ENCODE peak calls at places on chromosome 6, in ten cellular contexts. One of them, this sample, is unnamed.

GRCh38 chr6:41040911-41041536 is 1.2 kb upstream of the TSPO2 start:
- DNase-seq in AG10803: no peak
- DNase-seq in OCI-LY7: no peak
- DNase-seq in cardiac muscle cell: no peak
- DNase-seq in thoracic aorta: no peak
- DNase-seq in A549: no peak
- DNase-seq in HFF-Myc: no peak
- DNase-seq in heart right ventricle: no peak
- DNase-seq in HCT116: no peak
- DNase-seq in dorsolateral prefrontal cortex: no peak
- DNase-seq in this sample: no peak

GRCh38 chr6:82842721-82843120 is 222.9 kb downstream of the UBE3D start:
- DNase-seq in heart right ventricle: no peak
- DNase-seq in AG10803: peak
- DNase-seq in cardiac muscle cell: no peak
- DNase-seq in HFF-Myc: peak
- DNase-seq in dorsolateral prefrontal cortex: no peak
- DNase-seq in thoracic aorta: no peak
- DNase-seq in OCI-LY7: no peak
- DNase-seq in HCT116: no peak
- DNase-seq in A549: no peak
- DNase-seq in this sample: no peak

GRCh38 chr6:62891065-62891647 is 320.1 kb upstream of the FKBP1C start:
- DNase-seq in AG10803: peak
- DNase-seq in A549: no peak
- DNase-seq in dorsolateral prefrontal cortex: no peak
- DNase-seq in HCT116: no peak
- DNase-seq in HFF-Myc: no peak
- DNase-seq in heart right ventricle: no peak
- DNase-seq in OCI-LY7: peak
- DNase-seq in cardiac muscle cell: peak
- DNase-seq in thoracic aorta: no peak
- DNase-seq in this sample: peak

GRCh38 chr6:90434096-90434495 is 137.5 kb upstream of the BACH2 start:
- DNase-seq in A549: no peak
- DNase-seq in cardiac muscle cell: peak
- DNase-seq in AG10803: no peak
- DNase-seq in thoracic aorta: no peak
- DNase-seq in HCT116: no peak
- DNase-seq in heart right ventricle: no peak
- DNase-seq in dorsolateral prefrontal cortex: no peak
- DNase-seq in HFF-Myc: no peak
- DNase-seq in OCI-LY7: no peak
- DNase-seq in this sample: no peak

GRCh38 chr6:138088307-138088744 is 18.9 kb downstream of the PERP start:
- DNase-seq in A549: peak
- DNase-seq in thoracic aorta: no peak
- DNase-seq in AG10803: peak
- DNase-seq in dorsolateral prefrontal cortex: no peak
- DNase-seq in HFF-Myc: peak
- DNase-seq in heart right ventricle: no peak
- DNase-seq in cardiac muscle cell: no peak
- DNase-seq in HCT116: peak
- DNase-seq in OCI-LY7: no peak
- DNase-seq in this sample: peak

GRCh38 chr6:11921017-11921438 is 91.1 kb upstream of the HIVEP1 start:
- DNase-seq in dorsolateral prefrontal cortex: no peak
- DNase-seq in thoracic aorta: peak
- DNase-seq in OCI-LY7: no peak
- DNase-seq in HFF-Myc: peak
- DNase-seq in A549: peak
- DNase-seq in AG10803: peak
- DNase-seq in HCT116: peak
- DNase-seq in cardiac muscle cell: peak
- DNase-seq in heart right ventricle: no peak
- DNase-seq in this sample: no peak

GRCh38 chr6:111406200-111406711 is 76.8 kb downstream of the REV3L start:
- DNase-seq in HCT116: no peak
- DNase-seq in HFF-Myc: no peak
- DNase-seq in AG10803: no peak
- DNase-seq in heart right ventricle: no peak
- DNase-seq in thoracic aorta: no peak
- DNase-seq in cardiac muscle cell: no peak
- DNase-seq in A549: no peak
- DNase-seq in OCI-LY7: peak
- DNase-seq in dorsolateral prefrontal cortex: no peak
- DNase-seq in this sample: no peak

GRCh38 chr6:158033751-158034702 is 52.4 kb downstream of the SYNJ2 start:
- DNase-seq in A549: no peak
- DNase-seq in dorsolateral prefrontal cortex: no peak
- DNase-seq in HCT116: no peak
- DNase-seq in thoracic aorta: no peak
- DNase-seq in cardiac muscle cell: no peak
- DNase-seq in HFF-Myc: no peak
- DNase-seq in heart right ventricle: no peak
- DNase-seq in OCI-LY7: no peak
- DNase-seq in AG10803: no peak
- DNase-seq in this sample: no peak

GRCh38 chr6:33082702-33083101 is 6.9 kb downstream of the HLA-DPB1 start:
- DNase-seq in thoracic aorta: no peak
- DNase-seq in HFF-Myc: no peak
- DNase-seq in AG10803: peak
- DNase-seq in HCT116: peak
- DNase-seq in heart right ventricle: no peak
- DNase-seq in cardiac muscle cell: peak
- DNase-seq in dorsolateral prefrontal cortex: no peak
- DNase-seq in OCI-LY7: peak
- DNase-seq in A549: peak
- DNase-seq in this sample: no peak

GRCh38 chr6:15504040-15504491 is 158.8 kb downstream of the DTNBP1 start:
- DNase-seq in HCT116: no peak
- DNase-seq in thoracic aorta: no peak
- DNase-seq in A549: no peak
- DNase-seq in AG10803: peak
- DNase-seq in heart right ventricle: peak
- DNase-seq in dorsolateral prefrontal cortex: no peak
- DNase-seq in OCI-LY7: no peak
- DNase-seq in cardiac muscle cell: no peak
- DNase-seq in HFF-Myc: no peak
- DNase-seq in this sample: no peak

GRCh38 chr6:138001750-138002349 is 105.4 kb downstream of the PERP start:
- DNase-seq in cardiac muscle cell: peak
- DNase-seq in HCT116: peak
- DNase-seq in thoracic aorta: peak
- DNase-seq in heart right ventricle: peak
- DNase-seq in OCI-LY7: peak
- DNase-seq in dorsolateral prefrontal cortex: peak
- DNase-seq in AG10803: peak
- DNase-seq in HFF-Myc: peak
- DNase-seq in A549: peak
- DNase-seq in this sample: peak

GRCh38 chr6:33633462-33634158 is 12.5 kb downstream of the ITPR3 start:
- DNase-seq in OCI-LY7: peak
- DNase-seq in thoracic aorta: no peak
- DNase-seq in cardiac muscle cell: peak
- DNase-seq in AG10803: peak
- DNase-seq in A549: peak
- DNase-seq in dorsolateral prefrontal cortex: peak
- DNase-seq in heart right ventricle: peak
- DNase-seq in HCT116: no peak
- DNase-seq in HFF-Myc: no peak
- DNase-seq in this sample: no peak

DNA sequence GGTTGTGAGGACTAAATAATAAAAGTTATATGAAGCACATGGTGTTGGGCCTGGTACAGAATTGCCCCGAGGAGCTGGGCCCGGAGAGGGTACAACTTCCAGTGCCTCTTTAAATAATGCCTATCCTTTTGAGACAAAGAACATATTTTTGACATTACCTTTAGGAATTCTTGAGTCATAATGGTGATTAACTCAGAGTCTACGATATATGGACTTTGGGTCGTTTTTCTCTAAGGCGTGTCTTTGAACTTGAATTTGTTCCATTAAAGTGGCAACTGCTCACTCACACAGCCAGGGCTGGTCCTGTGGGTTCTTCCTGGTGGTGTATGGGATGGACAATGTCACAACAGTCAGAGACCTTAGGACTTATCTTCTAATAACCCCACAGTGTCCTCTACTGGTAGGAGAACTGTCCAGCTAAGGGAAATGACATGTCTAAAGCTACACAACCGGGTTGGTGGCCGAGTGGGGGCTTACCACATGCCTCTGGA is 106.5 kb downstream of the CDC5L start:
- DNase-seq in thoracic aorta: no peak
- DNase-seq in HFF-Myc: no peak
- DNase-seq in heart right ventricle: no peak
- DNase-seq in HCT116: peak
- DNase-seq in cardiac muscle cell: no peak
- DNase-seq in A549: peak
- DNase-seq in OCI-LY7: no peak
- DNase-seq in AG10803: peak
- DNase-seq in dorsolateral prefrontal cortex: no peak
- DNase-seq in this sample: no peak
- TF ChIP-seq CTCF in thoracic aorta: no peak
- TF ChIP-seq CTCF in HFF-Myc: no peak
- TF ChIP-seq CTCF in heart right ventricle: peak
- TF ChIP-seq CTCF in HCT116: peak
- TF ChIP-seq CTCF in cardiac muscle cell: peak
- TF ChIP-seq CTCF in A549: peak
- TF ChIP-seq CTCF in OCI-LY7: peak
- TF ChIP-seq CTCF in AG10803: peak
- TF ChIP-seq CTCF in dorsolateral prefrontal cortex: no peak
- TF ChIP-seq CTCF in this sample: peak

GRCh38 chr6:95576621-95577316 is 566 bp upstream of the MANEA start:
- DNase-seq in heart right ventricle: no peak
- DNase-seq in cardiac muscle cell: no peak
- DNase-seq in OCI-LY7: peak
- DNase-seq in HFF-Myc: no peak
- DNase-seq in A549: no peak
- DNase-seq in HCT116: no peak
- DNase-seq in dorsolateral prefrontal cortex: no peak
- DNase-seq in thoracic aorta: no peak
- DNase-seq in AG10803: peak
- DNase-seq in this sample: no peak

GRCh38 chr6:95572098-95572497 is 5.2 kb upstream of the MANEA start:
- DNase-seq in HFF-Myc: no peak
- DNase-seq in heart right ventricle: no peak
- DNase-seq in AG10803: no peak
- DNase-seq in A549: no peak
- DNase-seq in dorsolateral prefrontal cortex: no peak
- DNase-seq in thoracic aorta: no peak
- DNase-seq in HCT116: no peak
- DNase-seq in cardiac muscle cell: no peak
- DNase-seq in OCI-LY7: no peak
- DNase-seq in this sample: no peak

GRCh38 chr6:95576218-95576617 is 1.1 kb upstream of the MANEA start:
- DNase-seq in cardiac muscle cell: no peak
- DNase-seq in HCT116: no peak
- DNase-seq in dorsolateral prefrontal cortex: no peak
- DNase-seq in OCI-LY7: no peak
- DNase-seq in AG10803: no peak
- DNase-seq in thoracic aorta: no peak
- DNase-seq in A549: no peak
- DNase-seq in heart right ventricle: no peak
- DNase-seq in HFF-Myc: no peak
- DNase-seq in this sample: no peak

GRCh38 chr6:95577317-95578105 is at the start of gene MANEA:
- DNase-seq in A549: peak
- DNase-seq in HCT116: peak
- DNase-seq in OCI-LY7: peak
- DNase-seq in heart right ventricle: peak
- DNase-seq in HFF-Myc: peak
- DNase-seq in thoracic aorta: peak
- DNase-seq in AG10803: peak
- DNase-seq in cardiac muscle cell: peak
- DNase-seq in dorsolateral prefrontal cortex: peak
- DNase-seq in this sample: peak

DNA sequence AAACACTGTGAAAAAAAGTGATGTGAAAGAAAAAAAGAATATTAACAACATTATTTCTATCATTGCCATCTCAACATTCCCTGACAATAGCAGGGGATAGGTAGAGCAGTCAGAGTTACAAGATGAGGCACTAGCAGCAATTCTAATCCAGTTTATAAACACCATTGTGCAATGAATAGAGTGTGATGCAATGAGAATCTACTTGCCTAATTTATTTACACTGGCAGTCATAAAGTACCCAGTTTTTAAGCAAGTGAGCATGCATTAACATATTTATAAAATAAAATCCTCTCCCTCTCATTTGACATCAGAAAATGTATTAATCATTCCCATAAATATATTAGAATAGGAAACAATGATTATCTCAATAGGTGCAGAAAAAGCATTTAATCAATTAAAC is 2.5 kb upstream of the MANEA start:
- DNase-seq in cardiac muscle cell: no peak
- DNase-seq in OCI-LY7: no peak
- DNase-seq in thoracic aorta: no peak
- DNase-seq in HCT116: no peak
- DNase-seq in AG10803: peak
- DNase-seq in A549: no peak
- DNase-seq in heart right ventricle: no peak
- DNase-seq in dorsolateral prefrontal cortex: no peak
- DNase-seq in HFF-Myc: no peak
- DNase-seq in this sample: no peak
- H3K4me3 ChIP-seq in cardiac muscle cell: no peak
- H3K4me3 ChIP-seq in OCI-LY7: peak
- H3K4me3 ChIP-seq in thoracic aorta: no peak
- H3K4me3 ChIP-seq in HCT116: no peak
- H3K4me3 ChIP-seq in AG10803: no peak
- H3K4me3 ChIP-seq in A549: no peak
- H3K4me3 ChIP-seq in heart right ventricle: no peak
- H3K4me3 ChIP-seq in dorsolateral prefrontal cortex: no peak
- H3K4me3 ChIP-seq in HFF-Myc: no peak
- H3K4me3 ChIP-seq in this sample: peak

GRCh38 chr6:23414204-23414501 is 711.9 kb upstream of the NRSN1 start:
- DNase-seq in HFF-Myc: peak
- DNase-seq in cardiac muscle cell: peak
- DNase-seq in dorsolateral prefrontal cortex: no peak
- DNase-seq in heart right ventricle: peak
- DNase-seq in A549: no peak
- DNase-seq in AG10803: peak
- DNase-seq in thoracic aorta: no peak
- DNase-seq in HCT116: no peak
- DNase-seq in OCI-LY7: no peak
- DNase-seq in this sample: peak
- TF ChIP-seq CTCF in HFF-Myc: peak
- TF ChIP-seq CTCF in cardiac muscle cell: peak
- TF ChIP-seq CTCF in dorsolateral prefrontal cortex: no peak
- TF ChIP-seq CTCF in heart right ventricle: peak
- TF ChIP-seq CTCF in A549: no peak
- TF ChIP-seq CTCF in AG10803: peak
- TF ChIP-seq CTCF in thoracic aorta: no peak
- TF ChIP-seq CTCF in HCT116: no peak
- TF ChIP-seq CTCF in OCI-LY7: no peak
- TF ChIP-seq CTCF in this sample: peak

DNA sequence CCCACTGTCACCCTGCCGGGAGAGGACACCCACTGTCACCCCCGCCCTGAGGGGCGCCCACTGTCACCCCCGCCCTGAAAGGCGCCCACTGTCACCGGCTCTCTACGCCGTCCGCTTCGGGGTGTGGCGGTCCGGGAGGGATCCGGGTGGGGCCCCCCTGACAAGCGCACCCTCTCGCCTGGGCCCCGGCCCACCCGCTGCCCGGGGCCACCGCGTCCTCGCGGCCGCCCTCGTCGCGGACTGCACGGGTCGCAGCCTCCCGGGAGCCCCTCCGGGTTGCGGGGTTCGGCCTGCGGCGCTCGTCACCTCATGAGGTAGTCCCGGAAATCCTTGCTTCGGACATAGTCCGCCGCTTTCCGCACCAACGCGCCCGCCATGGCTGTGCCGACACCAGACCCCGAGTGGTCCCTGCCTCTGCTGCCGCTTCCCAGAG is 224 bp downstream of the MPC1 start:
- DNase-seq in HCT116: no peak
- DNase-seq in heart right ventricle: no peak
- DNase-seq in A549: no peak
- DNase-seq in dorsolateral prefrontal cortex: no peak
- DNase-seq in cardiac muscle cell: no peak
- DNase-seq in OCI-LY7: no peak
- DNase-seq in AG10803: no peak
- DNase-seq in HFF-Myc: no peak
- DNase-seq in thoracic aorta: no peak
- DNase-seq in this sample: no peak
- H3K4me3 ChIP-seq in HCT116: peak
- H3K4me3 ChIP-seq in heart right ventricle: peak
- H3K4me3 ChIP-seq in A549: peak
- H3K4me3 ChIP-seq in dorsolateral prefrontal cortex: peak
- H3K4me3 ChIP-seq in cardiac muscle cell: peak
- H3K4me3 ChIP-seq in OCI-LY7: peak
- H3K4me3 ChIP-seq in AG10803: peak
- H3K4me3 ChIP-seq in HFF-Myc: peak
- H3K4me3 ChIP-seq in thoracic aorta: peak
- H3K4me3 ChIP-seq in this sample: peak

This sample was measured in LNCaP clone FGC.